ENCODE peak calls at places on chromosome 6, in seven cellular contexts. K, F, O, J, B, C and X are unnamed samples.

GRCh38 chr6:82740066-82740465 is 325.6 kb downstream of the UBE3D start:
- DNase-seq in K (no peak), F (no peak), O (no peak), J (no peak), B (no peak), C (no peak), X (no peak)

GRCh38 chr6:14953806-14954205 is 292.1 kb upstream of the JARID2 start:
- DNase-seq in K (no peak), F (no peak), O (no peak), J (no peak), B (no peak), C (no peak), X (no peak)

GRCh38 chr6:107331409-107332386 is 127.7 kb downstream of the PDSS2 start:
- DNase-seq in K (no peak), F (no peak), O (no peak), J (no peak), B (no peak), C (peak; percentile 53), X (no peak)

GRCh38 chr6:47483853-47484546 is 6.4 kb downstream of the CD2AP start:
- DNase-seq in K (no peak), F (no peak), O (no peak), J (no peak), B (no peak), C (peak; percentile 35), X (no peak)

GRCh38 chr6:111980979-111981378 is 72.9 kb upstream of the CCN6 start:
- DNase-seq in K (no peak), F (no peak), O (no peak), J (no peak), B (no peak), C (no peak), X (no peak)

GRCh38 chr6:41705996-41706835 is 29.2 kb downstream of the TFEB start:
- DNase-seq in K (peak; percentile 69), F (peak; percentile 93), O (peak; percentile 87), J (peak; percentile 91), B (peak; percentile 75), C (peak; percentile 68), X (peak; percentile 77)

GRCh38 chr6:98832282-98833100 is 1.9 kb upstream of the POU3F2 start:
- DNase-seq in K (no peak), F (no peak), O (no peak), J (no peak), B (no peak), C (peak; percentile 74), X (no peak)

GRCh38 chr6:101961357-101961756 is 567.8 kb downstream of the GRIK2 start:
- DNase-seq in K (no peak), F (no peak), O (no peak), J (no peak), B (no peak), C (no peak), X (no peak)

GRCh38 chr6:138107078-138107751 is at the start of gene PERP:
- DNase-seq in K (peak; percentile 81), F (peak; percentile 94), O (no peak), J (peak; percentile 42), B (peak; percentile 86), C (peak; percentile 38), X (peak; percentile 91)

GRCh38 chr6:94462231-94462630 is 1042.9 kb upstream of the EPHA7 start:
- DNase-seq in K (no peak), F (no peak), O (no peak), J (no peak), B (no peak), C (no peak), X (no peak)

GRCh38 chr6:28360961-28361360 is 11.2 kb downstream of the ZKSCAN3 start:
- DNase-seq in K (no peak), F (no peak), O (no peak), J (no peak), B (no peak), C (no peak), X (no peak)

GRCh38 chr6:154343473-154344308 is 12.9 kb downstream of the IPCEF1 start:
- DNase-seq in K (peak; percentile 72), F (peak; percentile 89), O (no peak), J (no peak), B (peak; percentile 81), C (peak; percentile 16), X (no peak)

GRCh38 chr6:144052488-144052887 is 42.9 kb downstream of the SF3B5 start:
- DNase-seq in K (no peak), F (no peak), O (no peak), J (no peak), B (no peak), C (no peak), X (no peak)

GRCh38 chr6:156954191-156954590 is 177.0 kb downstream of the ARID1B start:
- DNase-seq in K (no peak), F (no peak), O (no peak), J (no peak), B (no peak), C (peak; percentile 59), X (no peak)

GRCh38 chr6:110816677-110817076 is 1.4 kb upstream of the CDK19 start:
- DNase-seq in K (no peak), F (no peak), O (no peak), J (no peak), B (no peak), C (no peak), X (no peak)

GRCh38 chr6:110814488-110815259 is 595 bp downstream of the CDK19 start:
- DNase-seq in K (peak; percentile 24), F (peak; percentile 91), O (no peak), J (peak; percentile 42), B (peak; percentile 63), C (peak; percentile 45), X (peak; percentile 76)

GRCh38 chr6:110813813-110814487 is 1.3 kb downstream of the CDK19 start:
- DNase-seq in K (no peak), F (no peak), O (no peak), J (no peak), B (no peak), C (no peak), X (no peak)

GRCh38 chr6:110815260-110816109 is at the start of gene CDK19:
- DNase-seq in K (peak; percentile 98), F (peak; percentile 100), O (peak; percentile 96), J (peak; percentile 80), B (peak; percentile 99), C (peak; percentile 98), X (peak; percentile 98)

DNA sequence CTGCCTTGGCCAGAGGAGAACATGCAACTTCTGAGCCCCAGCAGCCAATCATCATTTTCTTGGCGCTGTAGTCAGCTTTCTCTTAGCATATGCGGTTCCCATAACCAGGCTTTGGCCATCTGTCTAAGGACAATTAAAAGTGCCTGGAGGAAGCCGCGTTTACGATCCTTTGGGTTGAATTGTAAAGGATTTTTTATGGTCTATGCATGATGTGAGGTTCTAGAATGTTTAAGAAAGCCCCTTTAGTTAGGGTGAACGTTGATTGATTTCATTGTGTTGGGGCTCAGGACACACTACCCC is 791 bp upstream of the CDK19 start:
- DNase-seq in K (no peak), F (no peak), O (no peak), J (no peak), B (no peak), C (no peak), X (no peak)
- TF ChIP-seq POLR2A in K (no peak), F (no peak), O (no peak), J (peak; percentile 65), B (no peak), C (no peak), X (no peak)

GRCh38 chr6:130602151-130602770 is 224.9 kb upstream of the SMLR1 start:
- DNase-seq in K (no peak), F (no peak), O (no peak), J (no peak), B (no peak), C (peak; percentile 98), X (no peak)
- TF ChIP-seq POLR2A in K (no peak), F (no peak), O (no peak), J (no peak), B (no peak), C (no peak), X (no peak)

DNA sequence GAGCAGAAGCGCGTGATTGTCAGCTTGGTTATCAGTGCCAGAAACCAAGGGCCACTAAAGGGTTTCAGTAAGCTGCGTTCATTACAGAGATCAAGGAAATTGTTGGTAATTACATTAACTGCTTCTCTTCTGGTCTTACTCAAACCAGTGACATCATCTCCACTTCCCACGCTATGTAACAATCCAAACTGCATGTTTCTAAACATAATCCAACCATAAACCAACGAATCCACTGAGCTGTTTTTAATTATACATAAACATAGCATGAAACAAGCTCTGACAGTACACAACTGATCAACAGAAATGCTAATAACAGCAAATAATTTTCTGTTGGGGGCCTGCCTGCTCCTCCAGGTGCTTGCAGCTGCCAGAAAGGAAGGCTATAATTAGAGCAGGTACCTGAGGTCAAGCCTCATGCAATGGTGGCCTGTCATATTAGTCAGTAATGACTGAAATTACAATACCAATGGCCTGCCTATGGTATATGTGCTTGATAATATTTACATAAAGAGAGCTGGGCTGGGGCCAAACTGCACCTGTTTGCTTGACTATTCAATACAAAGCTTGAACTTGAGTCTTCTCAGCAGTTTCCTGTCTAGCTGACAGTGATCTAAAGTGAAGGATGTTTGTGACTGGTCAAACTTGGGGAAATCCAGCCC is 40.1 kb downstream of the ILRUN start:
- DNase-seq in K (no peak), F (no peak), O (peak; percentile 97), J (no peak), B (peak; percentile 78), C (peak; percentile 90), X (peak; percentile 72)
- TF ChIP-seq POLR2A in K (no peak), F (no peak), O (peak; percentile 57), J (peak; percentile 58), B (no peak), C (no peak), X (no peak)

GRCh38 chr6:31401403-31401802 is 2.0 kb upstream of the MICA start:
- DNase-seq in K (peak; percentile 41), F (no peak), O (no peak), J (no peak), B (peak; percentile 45), C (peak; percentile 81), X (no peak)

GRCh38 chr6:31405996-31406395 is 2.6 kb downstream of the MICA start:
- DNase-seq in K (no peak), F (no peak), O (no peak), J (no peak), B (no peak), C (no peak), X (no peak)

GRCh38 chr6:31402324-31403282 is 792 bp upstream of the MICA start:
- DNase-seq in K (peak; percentile 30), F (no peak), O (no peak), J (no peak), B (peak; percentile 37), C (no peak), X (peak; percentile 64)

GRCh38 chr6:31400467-31401289 is 2.7 kb upstream of the MICA start:
- DNase-seq in K (peak; percentile 71), F (peak; percentile 96), O (no peak), J (no peak), B (peak; percentile 86), C (peak; percentile 34), X (peak; percentile 88)

DNA sequence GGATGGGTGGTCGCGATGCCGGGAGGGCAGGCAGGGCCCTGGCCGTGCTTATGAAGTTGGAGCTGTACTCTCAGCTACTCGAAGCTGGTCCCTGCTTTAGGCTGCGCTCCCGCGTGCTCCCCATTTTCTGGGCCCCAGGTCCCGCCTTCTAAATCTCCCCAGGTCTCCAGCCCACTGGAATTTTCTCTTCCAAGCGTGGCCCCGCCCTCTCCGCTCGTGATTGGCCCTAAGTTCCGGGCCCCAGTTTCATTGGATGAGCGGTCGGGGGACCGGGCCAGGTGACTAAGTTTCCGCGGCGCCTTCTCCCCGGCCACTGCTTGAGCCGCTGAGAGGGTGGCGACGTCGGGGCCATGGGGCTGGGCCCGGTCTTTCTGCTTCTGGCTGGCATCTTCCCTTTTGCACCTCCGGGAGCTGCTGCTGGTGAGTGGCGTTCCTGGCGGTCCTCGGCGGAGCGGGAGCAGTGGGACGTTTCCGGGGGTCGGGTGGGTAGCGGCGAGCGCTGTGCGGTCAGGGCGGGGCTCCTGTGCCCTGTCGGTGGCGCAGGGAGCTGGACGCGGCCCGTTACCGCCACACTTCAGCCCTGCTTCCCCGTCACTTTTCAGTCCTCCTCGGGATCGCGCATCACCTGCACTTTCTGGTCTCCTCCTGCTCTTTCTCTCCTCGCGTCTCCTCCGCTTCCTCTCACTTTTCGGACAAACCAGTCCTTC is at the start of gene MICA:
- DNase-seq in K (peak; percentile 91), F (peak; percentile 98), O (no peak), J (peak; percentile 91), B (peak; percentile 93), C (peak; percentile 79), X (peak; percentile 95)
- TF ChIP-seq POLR2A in K (peak; percentile 38), F (no peak), O (no peak), J (peak; percentile 23), B (no peak), C (peak; percentile 76), X (no peak)